ENCODE peak calls at places on chromosomes 4 and X, in seven cellular contexts. O, Q, M, P, R, C and J are unnamed samples.

GRCh38 chr4:20109395-20109794 is 142.3 kb upstream of the SLIT2 start:
- DNase-seq in C (no peak), R (no peak), O (no peak), Q (no peak), P (no peak), M (peak), J (no peak)

GRCh38 chr4:9859774-9860173 is 78.3 kb downstream of the DRD5 start:
- DNase-seq in M (no peak), O (no peak), Q (no peak), P (no peak), R (no peak), C (no peak), J (no peak)

GRCh38 chr4:80694178-80694577 is 336.3 kb upstream of the BMP3 start:
- DNase-seq in C (no peak), R (no peak), O (no peak), M (peak), P (no peak), Q (no peak), J (no peak)

GRCh38 chr4:173199553-173199952 is 30.9 kb downstream of the GALNT7 start:
- DNase-seq in C (no peak), Q (no peak), R (no peak), O (no peak), M (no peak), P (no peak), J (no peak)

GRCh38 chr4:112523764-112524505 is 8.0 kb upstream of the NEUROG2 start:
- DNase-seq in Q (peak), O (peak), M (peak), R (peak), P (peak), C (peak), J (peak)

GRCh38 chr4:38129452-38129830 is 169.2 kb downstream of the PTTG2 start:
- DNase-seq in O (no peak), M (no peak), R (no peak), Q (no peak), C (no peak), P (no peak), J (no peak)

GRCh38 chr4:38242822-38243384 is 282.7 kb downstream of the PTTG2 start:
- DNase-seq in C (no peak), P (no peak), M (no peak), Q (no peak), O (no peak), R (no peak), J (peak)

GRCh38 chrX:10549280-10549679 is 71.1 kb downstream of the MID1 start:
- DNase-seq in P (no peak), O (no peak), Q (no peak), R (no peak), M (no peak), C (peak), J (no peak)

GRCh38 chr4:95732061-95732460 is 107.8 kb upstream of the PDHA2 start:
- DNase-seq in P (no peak), C (no peak), R (no peak), M (peak), Q (no peak), O (no peak), J (no peak)

GRCh38 chr4:184169225-184169867 is 48.3 kb downstream of the ENPP6 start:
- DNase-seq in C (no peak), M (no peak), P (no peak), R (no peak), Q (no peak), O (no peak), J (no peak)

GRCh38 chr4:180745019-180745418 is 1498.2 kb upstream of the TENM3 start:
- DNase-seq in P (no peak), R (no peak), Q (no peak), M (no peak), C (no peak), O (no peak), J (no peak)

GRCh38 chrX:27555514-27555913 is 34.6 kb upstream of the DCAF8L2 start:
- DNase-seq in Q (no peak), R (no peak), C (no peak), M (peak), O (no peak), P (no peak), J (no peak)

GRCh38 chr4:150867148-150867547 is 147.9 kb downstream of the LRBA start:
- DNase-seq in Q (peak), P (peak), M (peak), R (no peak), C (no peak), O (no peak), J (peak)

GRCh38 chrX:111013778-111014455 is 82.1 kb upstream of the PAK3 start:
- DNase-seq in O (no peak), Q (no peak), C (no peak), M (no peak), P (no peak), R (no peak), J (no peak)

GRCh38 chr4:2962614-2963184 is 507 bp downstream of the NOP14 start:
- DNase-seq in Q (peak), P (no peak), O (no peak), M (no peak), R (no peak), C (no peak), J (peak)

GRCh38 chr4:161522031-161522430 is 641.8 kb downstream of the FSTL5 start:
- DNase-seq in M (no peak), O (no peak), C (no peak), Q (no peak), R (no peak), P (no peak), J (no peak)

GRCh38 chrX:15855562-15856256 is 1.1 kb upstream of the AP1S2 start:
- DNase-seq in O (no peak), C (no peak), R (no peak), P (no peak), Q (no peak), M (no peak), J (no peak)

GRCh38 chr4:80608285-80608980 is 272.9 kb downstream of the CFAP299 start:
- DNase-seq in O (no peak), P (no peak), Q (no peak), R (no peak), C (no peak), M (no peak), J (no peak)

GRCh38 chr4:25358515-25359275 is 18.4 kb upstream of the ANAPC4 start:
- DNase-seq in C (peak), O (no peak), M (peak), P (no peak), R (no peak), Q (no peak), J (no peak)

GRCh38 chr4:54232151-54232688 is 3.1 kb downstream of the PDGFRA start:
- DNase-seq in R (no peak), C (peak), P (no peak), Q (no peak), O (peak), M (no peak), J (no peak)

GRCh38 chr4:25792200-25792791 is 70.5 kb downstream of the SEL1L3 start:
- DNase-seq in C (peak), R (no peak), Q (peak), P (peak), M (peak), O (no peak), J (peak)

GRCh38 chr4:130359537-130359936 is 1263.6 kb downstream of the C4orf33 start:
- DNase-seq in P (no peak), Q (no peak), M (peak), O (no peak), R (no peak), C (no peak), J (no peak)

GRCh38 chrX:39261446-39262147 is 460.3 kb downstream of the MID1IP1 start:
- DNase-seq in O (no peak), R (no peak), Q (peak), P (peak), M (peak), C (no peak), J (peak)

GRCh38 chr4:15655223-15656037 is at the start of gene FBXL5:
- DNase-seq in Q (peak), C (peak), P (peak), O (peak), M (peak), R (peak), J (peak)

GRCh38 chrX:13197961-13198761 is 121.7 kb downstream of the ATXN3L start:
- DNase-seq in R (no peak), Q (no peak), C (no peak), M (no peak), P (no peak), O (no peak), J (no peak)

GRCh38 chr4:82851902-82852750 is 38.8 kb downstream of the SEC31A start:
- DNase-seq in C (no peak), O (no peak), Q (no peak), P (peak), M (peak), R (no peak), J (no peak)

GRCh38 chr4:111562811-111563210 is 582.4 kb upstream of the FAM241A start:
- DNase-seq in P (no peak), M (peak), R (no peak), Q (no peak), C (no peak), O (no peak), J (no peak)

GRCh38 chrX:56000729-56001128 is 231.4 kb upstream of the KLF8 start:
- DNase-seq in C (no peak), P (no peak), M (no peak), Q (no peak), O (no peak), R (no peak), J (no peak)

GRCh38 chr4:12579172-12579571 is 905.0 kb downstream of the RAB28 start:
- DNase-seq in Q (no peak), P (no peak), O (no peak), R (no peak), C (no peak), M (peak), J (no peak)

GRCh38 chr4:47466061-47466785 is 2.7 kb upstream of the COMMD8 start:
- DNase-seq in P (no peak), O (no peak), R (no peak), C (no peak), M (no peak), Q (no peak), J (no peak)

GRCh38 chr4:133452669-133453068 is 303.6 kb downstream of the PCDH10 start:
- DNase-seq in O (no peak), R (no peak), M (no peak), P (no peak), Q (no peak), C (no peak), J (no peak)